ENCODE peak calls at places on chromosomes 12 and 14, in six cellular contexts. D is omental fat pad; U is NCI-H2171 treated with DMSO at 0.1 percent for 48 hours; F is T1000; X is stimulated activated CD4-positive, alpha-beta T cell treated with anti-CD3 and anti-CD28 coated beads, TNF-alpha, amount 100 ng/mL, for 4 hours; S is tibial artery. P is an unnamed sample.
A peak's percentile ranks its signal among the peaks of the same experiment; 100 is the strongest.

GRCh38 chr14:22835505-22835904 is 880 bp upstream of the MMP14 start:
- DNase-seq in X (no peak), U (no peak), S (no peak), F (no peak), D (no peak), P (no peak)

GRCh38 chr14:22011243-22011642 is 337.6 kb upstream of the OR4E1 start:
- DNase-seq in F (no peak), U (no peak), X (no peak), D (no peak), S (no peak), P (no peak)

GRCh38 chr14:50320279-50320678 is 8.2 kb downstream of the DMAC2L start:
- DNase-seq in U (no peak), X (no peak), S (no peak), D (no peak), F (no peak), P (no peak)

GRCh38 chr12:6834873-6835272 is 5.9 kb upstream of the GNB3 start:
- DNase-seq in F (no peak), X (no peak), S (no peak), D (no peak), U (peak; percentile 52), P (no peak)

GRCh38 chr14:36373982-36374673 is 53.7 kb upstream of the MBIP start:
- DNase-seq in U (peak; percentile 79), S (peak; percentile 74), X (peak; percentile 57), F (peak; percentile 51), D (peak; percentile 64), P (peak; percentile 80)

GRCh38 chr14:30283822-30284446 is 275.0 kb upstream of the G2E3 start:
- DNase-seq in U (peak; percentile 51), S (no peak), D (no peak), X (no peak), F (no peak), P (no peak)

GRCh38 chr12:19150273-19150895 is 20.9 kb downstream of the PLEKHA5 start:
- DNase-seq in X (no peak), F (no peak), U (no peak), S (no peak), D (no peak), P (no peak)

GRCh38 chr12:43921666-43922337 is 85.9 kb downstream of the TMEM117 start:
- DNase-seq in X (no peak), F (no peak), D (no peak), S (no peak), U (no peak), P (no peak)

GRCh38 chr12:4855121-4855924 is 54.4 kb upstream of the KCNA1 start:
- DNase-seq in U (peak; percentile 67), S (peak; percentile 65), X (peak; percentile 12), F (peak; percentile 50), D (no peak), P (peak; percentile 69)

GRCh38 chr12:57124259-57124877 is 3.9 kb upstream of the LRP1 start:
- DNase-seq in S (peak; percentile 83), U (peak; percentile 85), X (peak; percentile 64), D (peak; percentile 89), F (peak; percentile 85), P (peak; percentile 67)

GRCh38 chr14:49865431-49865859 is 12.9 kb upstream of the NEMF start:
- DNase-seq in S (peak; percentile 80), U (peak; percentile 71), X (peak; percentile 62), F (peak; percentile 41), D (peak; percentile 91), P (peak; percentile 88)

GRCh38 chr14:99257673-99258221 is 14.2 kb downstream of the BCL11B start:
- DNase-seq in D (no peak), F (no peak), U (no peak), S (no peak), X (no peak), P (no peak)

GRCh38 chr12:104929926-104930325 is 28.2 kb downstream of the SLC41A2 start:
- DNase-seq in F (no peak), X (no peak), D (no peak), S (no peak), U (no peak), P (no peak)

GRCh38 chr12:93978553-93978952 is 169.8 kb upstream of the PLXNC1 start:
- DNase-seq in F (no peak), U (no peak), X (no peak), S (peak; percentile 58), D (no peak), P (no peak)

GRCh38 chr14:74647834-74648361 is 35.9 kb upstream of the LTBP2 start:
- DNase-seq in U (peak; percentile 96), X (no peak), F (no peak), D (no peak), S (no peak), P (no peak)

GRCh38 chr12:121114806-121115205 is 17.9 kb upstream of the P2RX7 start:
- DNase-seq in F (no peak), X (no peak), S (no peak), D (no peak), U (no peak), P (no peak)

GRCh38 chr12:62933220-62933870 is 1.6 kb downstream of the PPM1H start:
- DNase-seq in S (no peak), U (peak; percentile 37), D (no peak), X (no peak), F (no peak), P (no peak)

GRCh38 chr12:84922721-84923120 is 10.1 kb upstream of the SLC6A15 start:
- DNase-seq in D (no peak), X (no peak), U (no peak), F (no peak), S (no peak), P (no peak)

GRCh38 chr14:77007975-77008421 is 20.5 kb downstream of the IRF2BPL start:
- DNase-seq in D (no peak), X (no peak), F (no peak), U (no peak), S (peak; percentile 75), P (no peak)

GRCh38 chr12:3255071-3255470 is 177.9 kb downstream of the TSPAN9 start:
- DNase-seq in F (no peak), S (no peak), D (no peak), U (no peak), X (no peak), P (no peak)

GRCh38 chr12:53169644-53170043 is 10.9 kb upstream of the ZNF740 start:
- DNase-seq in U (no peak), D (no peak), F (no peak), S (no peak), X (no peak), P (no peak)

GRCh38 chr14:54524410-54524809 is 14.7 kb downstream of the CGRRF1 start:
- DNase-seq in S (no peak), X (no peak), U (no peak), D (no peak), F (no peak), P (no peak)

GRCh38 chr12:132029503-132030300 is 80.0 kb downstream of the EP400 start:
- DNase-seq in S (no peak), U (no peak), F (no peak), X (no peak), D (no peak), P (no peak)

GRCh38 chr14:50452285-50452684 is 55.6 kb upstream of the CDKL1 start:
- DNase-seq in F (no peak), D (no peak), S (no peak), X (no peak), U (peak; percentile 93), P (no peak)

GRCh38 chr14:75401356-75401755 is 26.5 kb upstream of the JDP2 start:
- DNase-seq in X (no peak), D (no peak), U (no peak), S (peak; percentile 80), F (no peak), P (no peak)

GRCh38 chr14:104885973-104886689 is 21.1 kb downstream of the CEP170B start:
- DNase-seq in S (no peak), F (no peak), U (no peak), D (peak; percentile 18), X (no peak), P (no peak)

GRCh38 chr14:100988411-100988900 is 84.9 kb upstream of the RTL1 start:
- DNase-seq in X (no peak), F (no peak), U (no peak), D (no peak), S (no peak), P (no peak)

GRCh38 chr14:50061664-50062437 is 54.5 kb downstream of the VCPKMT start:
- DNase-seq in F (no peak), D (no peak), S (no peak), X (peak; percentile 46), U (peak; percentile 73), P (peak; percentile 84)